ENCODE peak calls at places on chromosomes 7 and 10, in nine cellular contexts. D, N, M, G, C, I, P, R and A are unnamed samples.

GRCh38 chr10:60377955-60378354 is 11.7 kb downstream of the ANK3 start:
- DNase-seq in M (no peak), C (no peak), P (no peak), N (no peak), R (no peak), D (no peak), G (peak), I (no peak), A (no peak)

GRCh38 chr10:21514101-21514807 is 11.2 kb downstream of the SKIDA1 start:
- DNase-seq in R (no peak), N (no peak), I (no peak), G (no peak), M (no peak), D (no peak), C (no peak), P (no peak), A (no peak)

GRCh38 chr10:112957589-112958202 is 7.6 kb downstream of the TCF7L2 start:
- DNase-seq in R (no peak), M (no peak), C (no peak), G (no peak), I (no peak), D (no peak), N (no peak), P (no peak), A (no peak)

GRCh38 chr7:151570366-151570915 is 50.7 kb upstream of the RHEB start:
- DNase-seq in N (no peak), I (no peak), G (peak), D (no peak), C (no peak), M (no peak), R (no peak), P (no peak), A (no peak)

GRCh38 chr7:29275018-29275318 is 80.4 kb downstream of the CHN2 start:
- DNase-seq in C (no peak), I (no peak), M (no peak), D (no peak), R (no peak), P (no peak), N (no peak), G (no peak), A (no peak)

GRCh38 chr10:35641430-35642015 is 573 bp downstream of the FZD8 start:
- DNase-seq in R (peak), G (peak), I (peak), M (no peak), D (no peak), N (no peak), P (peak), C (no peak), A (no peak)

GRCh38 chr7:1012004-1012348 is 29.0 kb downstream of the CYP2W1 start:
- DNase-seq in D (no peak), M (no peak), R (no peak), C (no peak), I (peak), G (no peak), N (no peak), P (no peak), A (no peak)

GRCh38 chr10:76779163-76779820 is 858.3 kb downstream of the KCNMA1 start:
- DNase-seq in R (no peak), C (no peak), N (peak), D (peak), I (no peak), M (peak), P (no peak), G (peak), A (no peak)

GRCh38 chr7:155998328-155998691 is 186.0 kb upstream of the SHH start:
- DNase-seq in I (peak), M (no peak), G (no peak), C (no peak), P (no peak), R (no peak), N (no peak), D (no peak), A (no peak)

GRCh38 chr10:97131041-97131659 is 54.6 kb downstream of the SLIT1 start:
- DNase-seq in D (no peak), G (no peak), R (no peak), N (no peak), C (no peak), I (no peak), M (no peak), P (no peak), A (no peak)

GRCh38 chr7:91973632-91974031 is 33.0 kb downstream of the AKAP9 start:
- DNase-seq in I (no peak), C (no peak), D (no peak), P (no peak), G (no peak), N (no peak), R (no peak), M (no peak), A (no peak)

GRCh38 chr7:12358694-12359093 is 45.0 kb downstream of the VWDE start:
- DNase-seq in I (no peak), C (no peak), N (no peak), M (no peak), P (no peak), D (no peak), R (no peak), G (no peak), A (no peak)

GRCh38 chr7:121547341-121548092 is 151.4 kb upstream of the FAM3C start:
- DNase-seq in C (peak), D (peak), G (peak), R (no peak), P (no peak), M (peak), N (no peak), I (no peak), A (no peak)

GRCh38 chr10:93435621-93436385 is 46.3 kb downstream of the MYOF start:
- DNase-seq in C (no peak), N (no peak), R (no peak), I (peak), G (peak), P (no peak), D (no peak), M (peak), A (no peak)

GRCh38 chr10:21171197-21171935 is 274.3 kb upstream of the NEBL start:
- DNase-seq in D (no peak), R (no peak), G (no peak), P (no peak), C (no peak), N (no peak), M (no peak), I (no peak), A (no peak)

GRCh38 chr10:90847436-90847835 is 10.4 kb downstream of the HTR7 start:
- DNase-seq in D (no peak), G (peak), P (no peak), N (no peak), R (no peak), I (no peak), M (no peak), C (no peak), A (no peak)

GRCh38 chr10:125159486-125159931 is 854 bp downstream of the CTBP2 start:
- DNase-seq in P (peak), I (no peak), D (no peak), C (no peak), R (peak), N (no peak), G (peak), M (no peak), A (no peak)

GRCh38 chr10:132634241-132634946 is 96.8 kb downstream of the INPP5A start:
- DNase-seq in G (no peak), R (no peak), D (no peak), N (no peak), C (no peak), I (peak), P (no peak), M (no peak), A (no peak)

GRCh38 chr10:27745719-27746363 is at the start of gene MKX:
- DNase-seq in P (no peak), N (no peak), C (peak), I (peak), G (peak), R (peak), D (peak), M (peak), A (peak)

GRCh38 chr10:100623541-100623940 is 87.8 kb downstream of the HIF1AN start:
- DNase-seq in I (no peak), M (no peak), N (no peak), G (no peak), P (no peak), R (no peak), D (no peak), C (no peak), A (no peak)